ENCODE peak calls at places on chromosome 16, in four cellular contexts. A is GM12878, O is HepG2, Y is K562. S is an unnamed sample.

GRCh38 chr16:68229431-68230175 is 6.3 kb downstream of the ESRP2 start:
- DNase-seq in A (no peak), O (peak; percentile 64), Y (peak; percentile 61), S (peak; percentile 69)

GRCh38 chr16:50067290-50067853 is 1.6 kb downstream of the HEATR3 start:
- DNase-seq in A (no peak), O (peak; percentile 79), Y (no peak), S (peak; percentile 53)

GRCh38 chr16:89190150-89190958 is 10.0 kb downstream of the SLC22A31 start:
- DNase-seq in A (no peak), O (no peak), Y (no peak), S (peak; percentile 16)

GRCh38 chr16:47774661-47775060 is 313.5 kb downstream of the PHKB start:
- DNase-seq in A (no peak), O (peak; percentile 67), Y (no peak), S (no peak)

GRCh38 chr16:751152-752007 is 9.2 kb upstream of the MSLN start:
- DNase-seq in A (no peak), O (no peak), Y (no peak), S (no peak)

GRCh38 chr16:15611610-15612009 is 31.3 kb downstream of the MARF1 start:
- DNase-seq in A (no peak), O (no peak), Y (no peak), S (no peak)

GRCh38 chr16:359067-359763 is 6.7 kb upstream of the AXIN1 start:
- DNase-seq in A (no peak), O (peak; percentile 67), Y (no peak), S (no peak)

GRCh38 chr16:66604376-66605176 is at the start of gene CMTM3:
- DNase-seq in A (no peak), O (peak; percentile 54), Y (peak; percentile 96), S (peak; percentile 98)

GRCh38 chr16:17723735-17724134 is 253.0 kb upstream of the XYLT1 start:
- DNase-seq in A (no peak), O (no peak), Y (no peak), S (no peak)

GRCh38 chr16:3754304-3754703 is 37.0 kb upstream of the TRAP1 start:
- DNase-seq in A (no peak), O (no peak), Y (no peak), S (no peak)

GRCh38 chr16:56898847-56899246 is 33.1 kb upstream of the HERPUD1 start:
- DNase-seq in A (peak; percentile 77), O (no peak), Y (no peak), S (no peak)

GRCh38 chr16:87829988-87830672 is 39.2 kb downstream of the SLC7A5 start:
- DNase-seq in A (no peak), O (no peak), Y (no peak), S (no peak)

GRCh38 chr16:11297492-11298142 is 16.5 kb upstream of the PRM1 start:
- DNase-seq in A (peak; percentile 92), O (peak; percentile 67), Y (peak; percentile 65), S (peak; percentile 87)

GRCh38 chr16:17312100-17312732 is 158.5 kb downstream of the XYLT1 start:
- DNase-seq in A (no peak), O (no peak), Y (no peak), S (no peak)

GRCh38 chr16:66515543-66516171 is 34.3 kb downstream of the TK2 start:
- DNase-seq in A (no peak), O (no peak), Y (peak; percentile 58), S (no peak)

GRCh38 chr16:85125570-85126382 is 13.5 kb upstream of the CIBAR2 start:
- DNase-seq in A (no peak), O (no peak), Y (no peak), S (no peak)

GRCh38 chr16:89320717-89321501 is 103.4 kb downstream of the ZNF778 start:
- DNase-seq in A (no peak), O (no peak), Y (peak; percentile 92), S (no peak)

GRCh38 chr16:87099001-87099740 is 218.0 kb downstream of the C16orf95 start:
- DNase-seq in A (no peak), O (no peak), Y (no peak), S (no peak)

GRCh38 chr16:85426806-85427205 is 186.3 kb upstream of the GSE1 start:
- DNase-seq in A (no peak), O (no peak), Y (no peak), S (no peak)

GRCh38 chr16:69382421-69382820 is 3.4 kb downstream of the TERF2 start:
- DNase-seq in A (no peak), O (no peak), Y (no peak), S (no peak)

GRCh38 chr16:31130899-31131298 is 4.6 kb downstream of the PRSS8 start:
- DNase-seq in A (no peak), O (no peak), Y (no peak), S (no peak)

GRCh38 chr16:68272501-68273209 is 8.3 kb downstream of the SLC7A6 start:
- DNase-seq in A (no peak), O (no peak), Y (no peak), S (no peak)

GRCh38 chr16:54657058-54657708 is 273.5 kb upstream of the IRX5 start:
- DNase-seq in A (no peak), O (no peak), Y (no peak), S (no peak)

GRCh38 chr16:15493416-15494181 is 59.2 kb downstream of the BMERB1 start:
- DNase-seq in A (no peak), O (no peak), Y (no peak), S (no peak)

GRCh38 chr16:85695196-85696128 is 6.7 kb upstream of the GINS2 start:
- DNase-seq in A (no peak), O (no peak), Y (no peak), S (no peak)

GRCh38 chr16:77131398-77131797 is 59.6 kb upstream of the MON1B start:
- DNase-seq in A (no peak), O (no peak), Y (no peak), S (peak; percentile 21)

GRCh38 chr16:77133706-77134105 is 57.3 kb upstream of the MON1B start:
- DNase-seq in A (no peak), O (no peak), Y (no peak), S (no peak)

GRCh38 chr16:77132051-77132618 is 58.9 kb upstream of the MON1B start:
- DNase-seq in A (no peak), O (no peak), Y (no peak), S (no peak)

DNA sequence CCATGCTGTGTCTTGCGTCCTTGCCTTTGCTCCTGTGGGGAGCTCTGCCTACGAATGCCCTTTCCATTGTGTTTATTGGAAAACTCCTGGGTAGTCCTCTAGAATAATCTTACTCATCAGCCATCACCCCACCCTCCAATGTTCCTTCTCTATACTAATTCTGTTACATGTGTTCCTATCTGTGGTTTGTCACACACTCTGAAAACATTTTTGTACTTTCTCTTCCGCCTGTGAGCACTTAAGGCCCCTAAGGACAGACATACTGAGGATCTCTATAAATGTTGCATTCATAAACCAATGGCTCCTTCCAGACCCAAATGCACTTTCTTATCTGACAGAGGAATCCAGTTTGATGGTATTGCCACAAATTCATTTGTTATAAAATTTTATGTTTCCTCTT is 53.9 kb upstream of the MON1B start:
- DNase-seq in A (no peak), O (no peak), Y (no peak), S (no peak)
- TF ChIP-seq FOXM1 in A (no peak), O (no peak), Y (no peak), S (no peak)

GRCh38 chr16:81553814-81554675 is 109.4 kb downstream of the CMIP start:
- DNase-seq in A (no peak), O (no peak), Y (no peak), S (no peak)
- H3K27ac ChIP-seq in A (no peak overlapping the region), O (peak overlapping the region; percentile 58), Y (no peak overlapping the region), S (peak overlapping the region; percentile 72)

GRCh38 chr16:24774510-24774909 is 45.1 kb downstream of the TNRC6A start:
- DNase-seq in A (no peak), O (no peak), Y (no peak), S (no peak)

GRCh38 chr16:24771132-24771778 is 41.8 kb downstream of the TNRC6A start:
- DNase-seq in A (no peak), O (no peak), Y (no peak), S (no peak)

GRCh38 chr16:24775455-24775854 is 46.0 kb downstream of the TNRC6A start:
- DNase-seq in A (no peak), O (no peak), Y (no peak), S (no peak)

GRCh38 chr16:24771779-24772157 is 42.3 kb downstream of the TNRC6A start:
- DNase-seq in A (no peak), O (peak; percentile 50), Y (no peak), S (no peak)

DNA sequence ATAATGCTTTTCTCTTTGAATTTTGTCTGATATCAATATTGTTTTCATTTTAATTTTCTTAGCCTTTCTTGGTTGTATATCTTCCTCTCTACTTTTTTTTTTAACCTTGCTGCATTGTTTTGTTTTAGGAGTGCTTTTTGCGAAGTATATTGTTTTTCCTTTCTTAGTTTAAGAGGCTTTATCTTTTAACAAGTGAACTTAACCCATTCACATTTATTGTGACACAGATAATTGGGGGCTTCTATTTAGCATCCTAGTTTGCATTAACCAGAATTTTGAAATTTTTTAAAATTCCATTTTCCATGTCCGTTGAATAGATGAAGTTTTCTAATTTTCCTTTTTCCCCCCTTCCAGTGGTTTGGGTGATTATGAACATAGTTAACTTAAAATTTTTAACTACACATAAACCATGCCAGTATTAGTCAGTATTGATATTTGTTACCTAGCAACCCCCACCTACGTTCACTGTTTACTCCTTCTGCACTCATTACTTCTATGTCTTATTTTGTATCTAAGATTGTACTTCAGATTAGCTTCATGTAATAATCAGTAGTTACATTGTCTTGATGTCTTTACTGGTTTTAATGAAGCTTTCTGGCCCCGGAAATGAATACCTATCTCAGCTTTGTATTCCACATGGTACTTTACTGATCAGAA is 44.4 kb downstream of the TNRC6A start:
- DNase-seq in A (no peak), O (no peak), Y (peak; percentile 43), S (no peak)
- TF ChIP-seq USF2 in A (no peak), O (no peak), Y (no peak), S (no peak)

GRCh38 chr16:81076566-81077076 is 417 bp downstream of the C16orf46 start:
- DNase-seq in A (no peak), O (peak; percentile 79), Y (peak; percentile 95), S (peak; percentile 86)
- TF ChIP-seq FOXM1 in A (no peak), O (no peak), Y (peak; percentile 29), S (no peak)

S was measured in SK-N-SH.